ENCODE peak calls at places on chromosomes 3 and 15, in five cellular contexts. One of them, this sample, is unnamed.

GRCh38 chr15:80070840-80071239 is 11.4 kb downstream of the ZFAND6 start:
- DNase-seq in fibroblast of lung: peak; percentile 77
- DNase-seq in tibial nerve: no peak
- DNase-seq in lower lobe of right lung: no peak
- DNase-seq in SK-N-SH: no peak
- DNase-seq in this sample: no peak

GRCh38 chr3:141380279-141380678 is 12.0 kb downstream of the ZBTB38 start:
- DNase-seq in fibroblast of lung: no peak
- DNase-seq in tibial nerve: no peak
- DNase-seq in lower lobe of right lung: no peak
- DNase-seq in SK-N-SH: no peak
- DNase-seq in this sample: no peak

GRCh38 chr3:49841126-49841525 is 15.2 kb downstream of the TRAIP start:
- DNase-seq in fibroblast of lung: peak; percentile 28
- DNase-seq in tibial nerve: no peak
- DNase-seq in lower lobe of right lung: no peak
- DNase-seq in SK-N-SH: no peak
- DNase-seq in this sample: peak; percentile 30

GRCh38 chr3:71160800-71161546 is 422.6 kb downstream of the FOXP1 start:
- DNase-seq in fibroblast of lung: peak; percentile 56
- DNase-seq in tibial nerve: no peak
- DNase-seq in lower lobe of right lung: no peak
- DNase-seq in SK-N-SH: no peak
- DNase-seq in this sample: no peak

GRCh38 chr15:85988741-85989140 is 90.9 kb upstream of the AGBL1 start:
- DNase-seq in fibroblast of lung: no peak
- DNase-seq in tibial nerve: no peak
- DNase-seq in lower lobe of right lung: no peak
- DNase-seq in SK-N-SH: no peak
- DNase-seq in this sample: no peak

GRCh38 chr3:775178-775885 is 317.5 kb upstream of the CNTN6 start:
- DNase-seq in fibroblast of lung: no peak
- DNase-seq in tibial nerve: no peak
- DNase-seq in lower lobe of right lung: no peak
- DNase-seq in SK-N-SH: no peak
- DNase-seq in this sample: no peak

GRCh38 chr3:71584216-71585061 is 911 bp upstream of the FOXP1 start:
- DNase-seq in fibroblast of lung: peak; percentile 61
- DNase-seq in tibial nerve: peak; percentile 49
- DNase-seq in lower lobe of right lung: peak; percentile 51
- DNase-seq in SK-N-SH: peak; percentile 41
- DNase-seq in this sample: peak; percentile 43

GRCh38 chr3:171365489-171365888 is 94.7 kb downstream of the TNIK start:
- DNase-seq in fibroblast of lung: no peak
- DNase-seq in tibial nerve: no peak
- DNase-seq in lower lobe of right lung: no peak
- DNase-seq in SK-N-SH: no peak
- DNase-seq in this sample: no peak

GRCh38 chr3:111721702-111722205 is 126.6 kb upstream of the ZBED2 start:
- DNase-seq in fibroblast of lung: no peak
- DNase-seq in tibial nerve: no peak
- DNase-seq in lower lobe of right lung: no peak
- DNase-seq in SK-N-SH: no peak
- DNase-seq in this sample: no peak

GRCh38 chr3:58164199-58164879 is 46.4 kb downstream of the DNASE1L3 start:
- DNase-seq in fibroblast of lung: peak; percentile 91
- DNase-seq in tibial nerve: no peak
- DNase-seq in lower lobe of right lung: peak; percentile 82
- DNase-seq in SK-N-SH: peak; percentile 89
- DNase-seq in this sample: peak; percentile 15

GRCh38 chr3:47161983-47162694 is 1.8 kb downstream of the SETD2 start:
- DNase-seq in fibroblast of lung: no peak
- DNase-seq in tibial nerve: no peak
- DNase-seq in lower lobe of right lung: no peak
- DNase-seq in SK-N-SH: no peak
- DNase-seq in this sample: no peak
- TF ChIP-seq CTCF in fibroblast of lung: no peak
- TF ChIP-seq CTCF in tibial nerve: no peak
- TF ChIP-seq CTCF in lower lobe of right lung: no peak
- TF ChIP-seq CTCF in SK-N-SH: no peak
- TF ChIP-seq CTCF in this sample: no peak

GRCh38 chr3:149581681-149582349 is 76.0 kb downstream of the WWTR1 start:
- DNase-seq in fibroblast of lung: peak; percentile 84
- DNase-seq in tibial nerve: no peak
- DNase-seq in lower lobe of right lung: no peak
- DNase-seq in SK-N-SH: no peak
- DNase-seq in this sample: no peak
- H3K4me1 ChIP-seq in fibroblast of lung: peaks cover 39% of the 10 kb centered on the region
- H3K4me1 ChIP-seq in tibial nerve: no peaks in the 10 kb centered on the region
- H3K4me1 ChIP-seq in lower lobe of right lung: peaks cover 60% of the 10 kb centered on the region
- H3K4me1 ChIP-seq in SK-N-SH: peaks cover 3% of the 10 kb centered on the region
- H3K4me1 ChIP-seq in this sample: no peaks in the 10 kb centered on the region

DNA sequence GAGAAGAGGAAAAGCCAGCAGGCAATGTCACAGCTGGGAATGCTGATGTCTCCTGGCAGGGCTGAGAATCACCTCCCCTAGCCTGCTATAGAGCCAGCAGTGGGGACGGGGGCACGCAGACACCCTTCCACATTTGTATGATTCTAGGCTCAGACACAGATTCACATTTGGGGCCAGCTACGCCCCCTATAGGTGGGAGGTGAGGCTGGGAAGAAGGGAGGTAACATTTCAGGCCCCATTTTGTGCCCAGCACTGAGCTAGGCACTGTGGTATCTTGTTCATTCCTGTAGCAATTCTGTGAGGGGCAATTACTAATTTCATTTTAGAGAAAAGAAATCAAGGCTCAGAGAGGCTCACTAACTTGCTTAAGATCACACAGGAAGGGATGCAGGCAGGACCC is 15.9 kb upstream of the ACAD9 start:
- DNase-seq in fibroblast of lung: no peak
- DNase-seq in tibial nerve: no peak
- DNase-seq in lower lobe of right lung: no peak
- DNase-seq in SK-N-SH: no peak
- DNase-seq in this sample: no peak
- TF ChIP-seq CTCF in fibroblast of lung: no peak
- TF ChIP-seq CTCF in tibial nerve: no peak
- TF ChIP-seq CTCF in lower lobe of right lung: peak; percentile 25
- TF ChIP-seq CTCF in SK-N-SH: peak; percentile 39
- TF ChIP-seq CTCF in this sample: peak; percentile 35

DNA sequence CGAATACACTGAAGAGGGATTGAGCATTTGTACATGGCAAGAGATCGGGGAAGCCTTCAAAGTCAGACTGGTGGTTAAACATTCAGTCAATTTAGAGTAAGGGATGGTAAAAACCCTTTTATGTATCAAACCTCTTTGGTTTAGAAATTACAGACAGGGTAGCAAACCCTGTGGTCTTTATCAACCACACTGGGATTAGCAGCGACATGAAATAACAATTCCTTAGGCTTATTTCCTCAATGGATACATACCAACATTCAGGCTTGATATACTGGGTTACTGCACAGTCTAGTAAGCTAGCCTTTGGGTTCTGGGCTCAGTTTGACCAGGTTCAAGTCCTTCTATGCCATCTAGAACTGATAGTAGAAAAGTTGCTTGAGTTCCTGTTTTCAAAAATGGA is 127.4 kb downstream of the THRB start:
- DNase-seq in fibroblast of lung: no peak
- DNase-seq in tibial nerve: no peak
- DNase-seq in lower lobe of right lung: no peak
- DNase-seq in SK-N-SH: no peak
- DNase-seq in this sample: no peak
- H3K4me1 ChIP-seq in fibroblast of lung: no peaks in the 10 kb centered on the region
- H3K4me1 ChIP-seq in tibial nerve: no peaks in the 10 kb centered on the region
- H3K4me1 ChIP-seq in lower lobe of right lung: peaks cover 14% of the 10 kb centered on the region
- H3K4me1 ChIP-seq in SK-N-SH: peaks cover 9% of the 10 kb centered on the region
- H3K4me1 ChIP-seq in this sample: no peaks in the 10 kb centered on the region

GRCh38 chr3:37814547-37814946 is 47.1 kb upstream of the CTDSPL start:
- DNase-seq in fibroblast of lung: peak; percentile 50
- DNase-seq in tibial nerve: no peak
- DNase-seq in lower lobe of right lung: no peak
- DNase-seq in SK-N-SH: peak; percentile 26
- DNase-seq in this sample: no peak
- TF ChIP-seq CTCF in fibroblast of lung: peak; percentile 9
- TF ChIP-seq CTCF in tibial nerve: peak; percentile 28
- TF ChIP-seq CTCF in lower lobe of right lung: no peak
- TF ChIP-seq CTCF in SK-N-SH: peak; percentile 59
- TF ChIP-seq CTCF in this sample: peak; percentile 19

GRCh38 chr3:128494152-128494650 is 1.2 kb upstream of the GATA2 start:
- DNase-seq in fibroblast of lung: no peak
- DNase-seq in tibial nerve: no peak
- DNase-seq in lower lobe of right lung: no peak
- DNase-seq in SK-N-SH: no peak
- DNase-seq in this sample: no peak
- H3K4me1 ChIP-seq in fibroblast of lung: peaks cover 2% of the 10 kb centered on the region
- H3K4me1 ChIP-seq in tibial nerve: no peaks in the 10 kb centered on the region
- H3K4me1 ChIP-seq in lower lobe of right lung: peaks cover 50% of the 10 kb centered on the region
- H3K4me1 ChIP-seq in SK-N-SH: peaks cover 47% of the 10 kb centered on the region
- H3K4me1 ChIP-seq in this sample: peaks cover 36% of the 10 kb centered on the region

DNA sequence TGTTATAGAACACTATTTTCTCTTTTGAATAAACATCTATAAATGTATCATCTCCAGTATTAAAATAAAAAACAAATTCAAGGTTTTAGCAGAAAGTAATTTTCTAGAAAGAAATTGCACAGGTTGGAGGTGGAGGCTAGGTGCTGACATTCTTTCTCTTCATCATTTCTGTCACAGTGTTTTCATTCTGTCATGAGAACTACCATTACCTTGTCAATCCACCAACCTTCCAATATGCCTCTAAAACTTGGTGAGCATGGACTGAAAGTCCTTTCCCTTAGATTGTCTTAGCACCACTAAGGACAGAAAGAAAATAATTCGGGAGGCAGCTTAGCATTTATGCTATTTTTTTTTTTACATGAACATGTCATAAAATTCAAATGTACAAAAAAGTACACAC is 596.2 kb upstream of the DPPA4 start:
- DNase-seq in fibroblast of lung: no peak
- DNase-seq in tibial nerve: no peak
- DNase-seq in lower lobe of right lung: no peak
- DNase-seq in SK-N-SH: no peak
- DNase-seq in this sample: no peak
- TF ChIP-seq CTCF in fibroblast of lung: no peak
- TF ChIP-seq CTCF in tibial nerve: no peak
- TF ChIP-seq CTCF in lower lobe of right lung: no peak
- TF ChIP-seq CTCF in SK-N-SH: no peak
- TF ChIP-seq CTCF in this sample: no peak

DNA sequence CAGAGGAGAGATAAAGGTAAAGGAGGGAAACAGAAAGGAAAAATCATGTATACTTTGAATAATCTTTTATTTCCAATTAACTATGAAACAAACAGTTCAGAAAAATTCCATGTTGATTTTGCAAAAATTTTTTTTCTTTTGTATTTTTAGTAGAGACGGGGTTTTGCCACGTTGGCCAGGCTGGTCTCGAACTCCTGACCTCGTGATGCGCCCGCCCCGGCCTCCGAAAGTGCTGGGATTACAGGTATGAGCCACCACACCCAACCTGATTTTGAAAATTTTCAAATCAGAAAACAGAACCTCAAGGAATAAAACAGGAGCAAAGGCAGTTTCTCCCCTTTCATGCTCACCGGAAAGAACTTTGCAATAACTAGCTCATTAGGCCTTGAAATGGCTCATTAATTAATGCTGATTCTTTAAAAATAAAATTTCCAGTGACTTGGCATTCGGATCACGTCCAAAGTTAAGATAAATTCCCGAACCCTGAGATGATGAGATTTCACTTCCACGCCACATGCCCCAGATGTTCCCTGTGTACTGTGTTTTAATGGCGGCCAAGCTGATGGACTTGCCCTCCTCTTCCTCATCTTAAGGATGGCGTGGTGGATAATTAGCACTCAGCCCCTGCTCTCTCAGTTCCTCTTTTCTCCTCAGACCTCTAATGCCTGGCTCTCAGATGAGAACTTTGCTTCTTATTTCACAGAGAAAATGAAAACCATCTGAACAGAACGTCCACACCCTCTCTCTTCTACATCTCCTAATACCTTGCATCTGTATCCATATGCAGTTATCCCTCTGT is 10.8 kb downstream of the BCL2L10 start:
- DNase-seq in fibroblast of lung: no peak
- DNase-seq in tibial nerve: no peak
- DNase-seq in lower lobe of right lung: no peak
- DNase-seq in SK-N-SH: no peak
- DNase-seq in this sample: no peak
- H3K4me1 ChIP-seq in fibroblast of lung: peaks cover 14% of the 10 kb centered on the region
- H3K4me1 ChIP-seq in tibial nerve: no peaks in the 10 kb centered on the region
- H3K4me1 ChIP-seq in lower lobe of right lung: peaks cover 3% of the 10 kb centered on the region
- H3K4me1 ChIP-seq in SK-N-SH: no peaks in the 10 kb centered on the region
- H3K4me1 ChIP-seq in this sample: no peaks in the 10 kb centered on the region

GRCh38 chr3:25782938-25783660 is at the start of gene NGLY1:
- DNase-seq in fibroblast of lung: peak; percentile 79
- DNase-seq in tibial nerve: peak; percentile 59
- DNase-seq in lower lobe of right lung: peak; percentile 92
- DNase-seq in SK-N-SH: peak; percentile 96
- DNase-seq in this sample: peak; percentile 80
- TF ChIP-seq CTCF in fibroblast of lung: no peak
- TF ChIP-seq CTCF in tibial nerve: peak; percentile 39
- TF ChIP-seq CTCF in lower lobe of right lung: no peak
- TF ChIP-seq CTCF in SK-N-SH: no peak
- TF ChIP-seq CTCF in this sample: no peak

This sample was measured in BE2C.